ENCODE peak calls at places on chromosome 22, in four cellular contexts. One of them, this sample, is unnamed.
A peak's percentile ranks its signal among the peaks of the same experiment; 100 is the strongest.

GRCh38 chr22:19766506-19767426 is 6.2 kb downstream of the TBX1 start:
- DNase-seq in K562: peak; percentile 82
- DNase-seq in GM12878: no peak
- DNase-seq in HepG2: no peak
- DNase-seq in this sample: no peak

GRCh38 chr22:43446881-43447280 is 35.1 kb downstream of the MPPED1 start:
- DNase-seq in GM12878: no peak
- DNase-seq in K562: no peak
- DNase-seq in HepG2: no peak
- DNase-seq in this sample: peak; percentile 38

GRCh38 chr22:33380789-33381530 is 322.8 kb upstream of the SYN3 start:
- DNase-seq in GM12878: peak; percentile 11
- DNase-seq in K562: no peak
- DNase-seq in HepG2: no peak
- DNase-seq in this sample: peak; percentile 6

GRCh38 chr22:48842583-48842945 is 985.1 kb downstream of the BRD1 start:
- DNase-seq in GM12878: no peak
- DNase-seq in HepG2: no peak
- DNase-seq in K562: no peak
- DNase-seq in this sample: no peak

GRCh38 chr22:43159484-43160178 is 8.3 kb downstream of the TSPO start:
- DNase-seq in GM12878: no peak
- DNase-seq in K562: no peak
- DNase-seq in HepG2: no peak
- DNase-seq in this sample: peak; percentile 22

GRCh38 chr22:25120761-25121212 is 78.9 kb upstream of the CRYBB3 start:
- DNase-seq in HepG2: peak; percentile 28
- DNase-seq in K562: no peak
- DNase-seq in GM12878: no peak
- DNase-seq in this sample: peak; percentile 35

GRCh38 chr22:49462291-49462690 is 365.4 kb downstream of the BRD1 start:
- DNase-seq in GM12878: no peak
- DNase-seq in HepG2: no peak
- DNase-seq in K562: no peak
- DNase-seq in this sample: no peak

GRCh38 chr22:43411040-43411919 is 534 bp upstream of the MPPED1 start:
- DNase-seq in HepG2: no peak
- DNase-seq in GM12878: no peak
- DNase-seq in K562: no peak
- DNase-seq in this sample: no peak

GRCh38 chr22:32858121-32858703 is 56.7 kb downstream of the TIMP3 start:
- DNase-seq in K562: no peak
- DNase-seq in HepG2: no peak
- DNase-seq in GM12878: no peak
- DNase-seq in this sample: no peak

GRCh38 chr22:24695958-24696511 is 78.5 kb downstream of the PIWIL3 start:
- DNase-seq in GM12878: no peak
- DNase-seq in HepG2: no peak
- DNase-seq in K562: peak; percentile 30
- DNase-seq in this sample: no peak

GRCh38 chr22:31776231-31776630 is 22.4 kb downstream of the DEPDC5 start:
- DNase-seq in HepG2: no peak
- DNase-seq in GM12878: no peak
- DNase-seq in K562: no peak
- DNase-seq in this sample: no peak

GRCh38 chr22:43333978-43334377 is 9.2 kb downstream of the SCUBE1 start:
- DNase-seq in GM12878: no peak
- DNase-seq in HepG2: no peak
- DNase-seq in K562: no peak
- DNase-seq in this sample: no peak

GRCh38 chr22:39356464-39356863 is 6.7 kb downstream of the SYNGR1 start:
- DNase-seq in HepG2: no peak
- DNase-seq in GM12878: no peak
- DNase-seq in K562: no peak
- DNase-seq in this sample: no peak

GRCh38 chr22:23419931-23420330 is 160.2 kb downstream of the IGLL1 start:
- DNase-seq in GM12878: no peak
- DNase-seq in HepG2: no peak
- DNase-seq in K562: no peak
- DNase-seq in this sample: no peak

GRCh38 chr22:28562324-28562723 is 117.3 kb downstream of the TTC28 start:
- DNase-seq in HepG2: no peak
- DNase-seq in K562: no peak
- DNase-seq in GM12878: no peak
- DNase-seq in this sample: no peak

GRCh38 chr22:23107487-23108323 is 34.1 kb downstream of the RSPH14 start:
- DNase-seq in HepG2: no peak
- DNase-seq in K562: no peak
- DNase-seq in GM12878: no peak
- DNase-seq in this sample: no peak

GRCh38 chr22:26610072-26610958 is 7.5 kb downstream of the CRYBB1 start:
- DNase-seq in K562: no peak
- DNase-seq in GM12878: peak; percentile 93
- DNase-seq in HepG2: no peak
- DNase-seq in this sample: no peak

GRCh38 chr22:20220629-20221026 is 47.5 kb downstream of the RTN4R start:
- DNase-seq in K562: no peak
- DNase-seq in GM12878: no peak
- DNase-seq in HepG2: no peak
- DNase-seq in this sample: no peak

GRCh38 chr22:39773976-39774539 is 119.5 kb downstream of the ENTHD1 start:
- DNase-seq in HepG2: no peak
- DNase-seq in K562: peak; percentile 39
- DNase-seq in GM12878: peak; percentile 73
- DNase-seq in this sample: no peak

GRCh38 chr22:43217285-43218030 is 30.5 kb upstream of the TTLL12 start:
- DNase-seq in HepG2: no peak
- DNase-seq in GM12878: no peak
- DNase-seq in K562: no peak
- DNase-seq in this sample: no peak

DNA sequence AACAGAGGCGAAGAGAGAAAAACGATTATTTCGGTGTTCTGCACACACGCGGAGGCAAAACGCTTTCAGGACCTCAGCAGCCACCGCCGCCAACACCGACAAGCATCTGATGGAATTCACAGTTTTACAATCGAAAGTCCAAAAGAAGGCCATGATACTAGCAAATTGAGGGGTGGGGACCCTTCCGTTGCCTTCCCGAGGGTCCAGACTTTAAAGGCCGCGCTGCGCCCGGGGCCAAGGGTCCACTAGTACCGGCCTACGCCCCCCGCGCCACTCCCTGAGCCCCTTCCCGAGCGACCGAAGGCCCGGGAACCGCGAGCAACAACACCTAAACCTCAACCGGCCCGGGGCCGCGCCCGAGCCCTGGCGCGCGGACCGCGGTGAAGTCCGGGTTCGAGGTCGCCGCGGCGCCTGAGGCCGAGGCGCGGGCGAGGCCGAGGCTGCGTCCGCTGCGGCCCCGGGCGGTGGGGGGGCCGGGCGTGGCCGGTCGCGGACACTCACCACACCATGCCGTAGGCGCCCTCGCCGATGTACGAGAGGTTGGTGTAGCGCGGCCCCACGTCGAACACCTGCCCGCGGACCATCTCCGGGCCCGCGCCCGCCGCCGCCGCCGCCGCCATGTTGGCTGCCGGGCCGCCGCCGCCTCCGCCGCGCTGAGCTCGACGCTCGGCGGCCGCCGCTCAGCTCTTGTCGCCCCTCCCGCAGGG is 471 bp downstream of the MAPK1 start:
- DNase-seq in HepG2: no peak
- DNase-seq in GM12878: no peak
- DNase-seq in K562: peak; percentile 88
- DNase-seq in this sample: no peak
- TF ChIP-seq POLR2AphosphoS2 in HepG2: no peak
- TF ChIP-seq POLR2AphosphoS2 in GM12878: no peak
- TF ChIP-seq POLR2AphosphoS2 in K562: no peak
- TF ChIP-seq POLR2AphosphoS2 in this sample: no peak

GRCh38 chr22:41535244-41535643 is 9.0 kb downstream of the POLR3H start:
- DNase-seq in GM12878: no peak
- DNase-seq in HepG2: peak; percentile 46
- DNase-seq in K562: peak; percentile 30
- DNase-seq in this sample: peak; percentile 46
- TF ChIP-seq POLR2AphosphoS2 in GM12878: no peak
- TF ChIP-seq POLR2AphosphoS2 in HepG2: no peak
- TF ChIP-seq POLR2AphosphoS2 in K562: no peak
- TF ChIP-seq POLR2AphosphoS2 in this sample: no peak

GRCh38 chr22:17158176-17158567 is 905 bp downstream of the HDHD5 start:
- DNase-seq in HepG2: no peak
- DNase-seq in GM12878: no peak
- DNase-seq in K562: no peak
- DNase-seq in this sample: no peak

GRCh38 chr22:17155941-17156340 is 3.1 kb downstream of the HDHD5 start:
- DNase-seq in GM12878: no peak
- DNase-seq in K562: peak; percentile 39
- DNase-seq in HepG2: no peak
- DNase-seq in this sample: no peak

GRCh38 chr22:17157714-17158113 is 1.4 kb downstream of the HDHD5 start:
- DNase-seq in K562: no peak
- DNase-seq in HepG2: no peak
- DNase-seq in GM12878: no peak
- DNase-seq in this sample: no peak

GRCh38 chr22:17159504-17159951 is 451 bp upstream of the HDHD5 start:
- DNase-seq in K562: no peak
- DNase-seq in HepG2: no peak
- DNase-seq in GM12878: no peak
- DNase-seq in this sample: peak; percentile 48

GRCh38 chr22:17158568-17159503 is at the start of gene HDHD5:
- DNase-seq in K562: peak; percentile 98
- DNase-seq in GM12878: no peak
- DNase-seq in HepG2: no peak
- DNase-seq in this sample: peak; percentile 66
- TF ChIP-seq POLR2AphosphoS2 in K562: no peak
- TF ChIP-seq POLR2AphosphoS2 in GM12878: peak; percentile 40
- TF ChIP-seq POLR2AphosphoS2 in HepG2: no peak
- TF ChIP-seq POLR2AphosphoS2 in this sample: no peak

GRCh38 chr22:37510046-37510445 is 9.2 kb downstream of the CARD10 start:
- DNase-seq in GM12878: no peak
- DNase-seq in K562: no peak
- DNase-seq in HepG2: no peak
- DNase-seq in this sample: no peak
- TF ChIP-seq POLR2AphosphoS2 in GM12878: no peak
- TF ChIP-seq POLR2AphosphoS2 in K562: no peak
- TF ChIP-seq POLR2AphosphoS2 in HepG2: no peak
- TF ChIP-seq POLR2AphosphoS2 in this sample: no peak

DNA sequence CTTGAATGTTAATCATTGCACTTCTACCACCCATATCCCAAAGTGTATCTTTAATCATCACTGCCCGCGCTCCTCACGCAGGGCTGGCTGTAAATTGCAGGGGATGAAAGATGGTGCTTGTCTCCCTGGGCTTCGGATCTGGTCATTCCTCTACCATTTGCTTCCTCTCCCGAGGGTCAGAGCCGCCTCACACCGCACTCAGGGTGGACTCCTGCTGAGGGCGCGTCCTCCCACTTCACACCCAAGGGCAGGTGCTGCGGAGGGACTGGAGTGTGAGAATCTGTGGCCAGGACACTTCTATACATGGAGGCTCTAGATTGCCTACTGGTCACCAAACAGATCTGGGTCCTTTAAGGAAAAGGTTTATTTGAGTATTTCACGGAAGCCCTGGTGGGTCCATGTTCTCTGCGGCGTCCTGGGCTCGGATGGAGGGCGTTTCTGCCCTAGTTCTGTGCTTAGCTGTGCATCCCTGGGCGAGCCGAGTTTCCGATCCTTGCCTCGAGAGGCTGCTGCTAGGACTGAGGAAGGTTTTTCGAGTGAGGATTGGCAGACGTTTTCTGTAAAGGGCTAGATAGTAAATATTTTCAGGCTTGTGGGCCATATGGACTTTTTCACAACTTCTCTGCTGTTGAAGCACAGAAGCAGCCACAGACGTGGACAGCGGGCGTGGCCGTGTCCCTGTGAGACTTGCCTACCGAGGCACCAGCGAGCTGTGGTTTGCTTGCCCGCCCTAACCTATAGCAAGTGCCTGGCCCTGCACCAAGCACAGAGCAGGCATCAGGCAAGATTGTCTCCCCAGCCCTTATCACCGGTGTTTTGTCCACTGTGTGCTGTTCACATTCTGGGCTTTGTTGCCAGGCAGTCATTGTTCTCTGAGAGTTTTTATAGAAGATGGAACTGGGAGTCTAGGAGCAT is 279.0 kb downstream of the TBC1D22A start:
- DNase-seq in HepG2: no peak
- DNase-seq in K562: no peak
- DNase-seq in GM12878: no peak
- DNase-seq in this sample: no peak
- TF ChIP-seq POLR2AphosphoS2 in HepG2: no peak
- TF ChIP-seq POLR2AphosphoS2 in K562: no peak
- TF ChIP-seq POLR2AphosphoS2 in GM12878: no peak
- TF ChIP-seq POLR2AphosphoS2 in this sample: no peak

This sample was measured in A549.